ENCODE peak calls at places on chromosomes 6 and 20, in five cellular contexts. One of them, this sample, is unnamed.

GRCh38 chr6:20706293-20707165 is 172.3 kb downstream of the CDKAL1 start:
- DNase-seq in ecto neural progenitor cell: no peak
- DNase-seq in endothelial cell: no peak
- DNase-seq in CD8-positive, alpha-beta T cell: no peak
- DNase-seq in mammary epithelial cell: peak; percentile 52
- DNase-seq in this sample: no peak

GRCh38 chr6:40936810-40937209 is 102.2 kb downstream of the UNC5CL start:
- DNase-seq in ecto neural progenitor cell: no peak
- DNase-seq in endothelial cell: no peak
- DNase-seq in CD8-positive, alpha-beta T cell: no peak
- DNase-seq in mammary epithelial cell: peak; percentile 81
- DNase-seq in this sample: no peak

GRCh38 chr6:38436726-38437465 is 202.8 kb downstream of the BTBD9 start:
- DNase-seq in ecto neural progenitor cell: no peak
- DNase-seq in endothelial cell: no peak
- DNase-seq in CD8-positive, alpha-beta T cell: no peak
- DNase-seq in mammary epithelial cell: peak; percentile 62
- DNase-seq in this sample: no peak

GRCh38 chr20:7879883-7880282 is 60.4 kb downstream of the HAO1 start:
- DNase-seq in ecto neural progenitor cell: no peak
- DNase-seq in endothelial cell: no peak
- DNase-seq in CD8-positive, alpha-beta T cell: no peak
- DNase-seq in mammary epithelial cell: peak; percentile 14
- DNase-seq in this sample: no peak

GRCh38 chr20:13288357-13288756 is 67.3 kb downstream of the ISM1 start:
- DNase-seq in ecto neural progenitor cell: no peak
- DNase-seq in endothelial cell: no peak
- DNase-seq in CD8-positive, alpha-beta T cell: no peak
- DNase-seq in mammary epithelial cell: no peak
- DNase-seq in this sample: no peak

GRCh38 chr6:132763269-132763668 is 5.6 kb upstream of the VNN2 start:
- DNase-seq in ecto neural progenitor cell: no peak
- DNase-seq in endothelial cell: no peak
- DNase-seq in CD8-positive, alpha-beta T cell: peak; percentile 45
- DNase-seq in mammary epithelial cell: no peak
- DNase-seq in this sample: no peak

GRCh38 chr6:162385980-162386379 is 341.6 kb downstream of the PRKN start:
- DNase-seq in ecto neural progenitor cell: no peak
- DNase-seq in endothelial cell: no peak
- DNase-seq in CD8-positive, alpha-beta T cell: no peak
- DNase-seq in mammary epithelial cell: no peak
- DNase-seq in this sample: no peak

GRCh38 chr6:4281341-4282293 is 146.2 kb upstream of the ECI2 start:
- DNase-seq in ecto neural progenitor cell: peak; percentile 59
- DNase-seq in endothelial cell: peak; percentile 44
- DNase-seq in CD8-positive, alpha-beta T cell: peak; percentile 4
- DNase-seq in mammary epithelial cell: peak; percentile 95
- DNase-seq in this sample: peak; percentile 69

GRCh38 chr20:63082308-63082938 is 75.7 kb upstream of the BHLHE23 start:
- DNase-seq in ecto neural progenitor cell: peak; percentile 86
- DNase-seq in endothelial cell: peak; percentile 79
- DNase-seq in CD8-positive, alpha-beta T cell: peak; percentile 27
- DNase-seq in mammary epithelial cell: peak; percentile 21
- DNase-seq in this sample: peak; percentile 66

GRCh38 chr6:17115251-17116089 is 13.6 kb downstream of the STMND1 start:
- DNase-seq in ecto neural progenitor cell: no peak
- DNase-seq in endothelial cell: no peak
- DNase-seq in CD8-positive, alpha-beta T cell: no peak
- DNase-seq in mammary epithelial cell: peak; percentile 79
- DNase-seq in this sample: no peak

GRCh38 chr20:57901526-57901925 is 191.7 kb upstream of the PMEPA1 start:
- DNase-seq in ecto neural progenitor cell: no peak
- DNase-seq in endothelial cell: no peak
- DNase-seq in CD8-positive, alpha-beta T cell: no peak
- DNase-seq in mammary epithelial cell: no peak
- DNase-seq in this sample: no peak

GRCh38 chr6:38110407-38111025 is 291.0 kb downstream of the ZFAND3 start:
- DNase-seq in ecto neural progenitor cell: no peak
- DNase-seq in endothelial cell: no peak
- DNase-seq in CD8-positive, alpha-beta T cell: no peak
- DNase-seq in mammary epithelial cell: no peak
- DNase-seq in this sample: no peak

GRCh38 chr6:152720964-152721363 is 23.3 kb downstream of the MYCT1 start:
- DNase-seq in ecto neural progenitor cell: no peak
- DNase-seq in endothelial cell: no peak
- DNase-seq in CD8-positive, alpha-beta T cell: no peak
- DNase-seq in mammary epithelial cell: peak; percentile 43
- DNase-seq in this sample: no peak

GRCh38 chr6:104484626-104485025 is 375.1 kb downstream of the HACE1 start:
- DNase-seq in ecto neural progenitor cell: no peak
- DNase-seq in endothelial cell: no peak
- DNase-seq in CD8-positive, alpha-beta T cell: no peak
- DNase-seq in mammary epithelial cell: no peak
- DNase-seq in this sample: no peak

GRCh38 chr20:47276856-47277541 is 79.5 kb downstream of the ZMYND8 start:
- DNase-seq in ecto neural progenitor cell: no peak
- DNase-seq in endothelial cell: no peak
- DNase-seq in CD8-positive, alpha-beta T cell: no peak
- DNase-seq in mammary epithelial cell: no peak
- DNase-seq in this sample: no peak

This sample was measured in H9.